ENCODE peak calls at places on chromosome 5, in ten cellular contexts. Q is IMR-90; R is omental fat pad; K is AG10803; E is H9; W is NCI-H1092; T is GM23248; B is tibial nerve; Y is activated CD8-positive, alpha-beta T cell treated with anti-CD3 and anti-CD28 coated beads for 36 hours; X is NCI-H82. V is an unnamed sample.

GRCh38 chr5:10537614-10538013 is 26.3 kb upstream of the ANKRD33B start:
- DNase-seq in Y (peak), Q (no peak), X (no peak), K (no peak), T (no peak), E (no peak), R (no peak), B (no peak), W (no peak), V (no peak)

GRCh38 chr5:175713930-175714329 is 56.1 kb downstream of the HRH2 start:
- DNase-seq in Q (no peak), Y (no peak), W (no peak), T (no peak), R (no peak), B (no peak), E (no peak), K (no peak), X (no peak), V (no peak)

GRCh38 chr5:93305984-93306383 is 275.0 kb downstream of the NR2F1-AS1 start:
- DNase-seq in B (no peak), W (no peak), T (no peak), Y (no peak), E (peak), Q (no peak), K (no peak), X (no peak), R (no peak), V (peak)

GRCh38 chr5:55568629-55569512 is 34.1 kb upstream of the PLPP1 start:
- DNase-seq in Q (no peak), K (peak), W (no peak), B (peak), R (no peak), E (no peak), X (no peak), Y (no peak), T (peak), V (no peak)

GRCh38 chr5:119476341-119476740 is 24.0 kb downstream of the HSD17B4 start:
- DNase-seq in R (no peak), T (no peak), X (no peak), B (no peak), E (no peak), Q (no peak), Y (no peak), W (no peak), K (no peak), V (no peak)

GRCh38 chr5:56543431-56544385 is 271.6 kb upstream of the MAP3K1 start:
- DNase-seq in K (peak), Y (no peak), T (peak), X (no peak), E (no peak), B (no peak), Q (peak), W (no peak), R (no peak), V (no peak)

GRCh38 chr5:177446184-177447065 is at the start of gene PRR7:
- DNase-seq in Y (peak), R (no peak), X (peak), E (peak), Q (peak), K (peak), T (peak), B (no peak), W (peak), V (peak)

GRCh38 chr5:75961814-75962213 is 121.4 kb upstream of the SV2C start:
- DNase-seq in W (no peak), Q (no peak), T (no peak), X (peak), B (no peak), K (no peak), Y (no peak), R (no peak), E (no peak), V (no peak)

GRCh38 chr5:163396941-163397340 is 40.5 kb upstream of the CCNG1 start:
- DNase-seq in R (no peak), Y (no peak), B (no peak), E (no peak), T (no peak), X (no peak), K (no peak), Q (no peak), W (no peak), V (no peak)

GRCh38 chr5:98308960-98309359 is 464.5 kb upstream of the RGMB start:
- DNase-seq in T (peak), B (no peak), X (no peak), W (no peak), R (no peak), Y (no peak), K (no peak), E (no peak), Q (peak), V (peak)

GRCh38 chr5:173643964-173644363 is 27.5 kb upstream of the BOD1 start:
- DNase-seq in T (no peak), Y (peak), E (peak), B (no peak), Q (peak), K (no peak), X (peak), R (no peak), W (peak), V (no peak)

GRCh38 chr5:80990971-80991370 is 30.8 kb downstream of the RASGRF2 start:
- DNase-seq in B (no peak), K (no peak), T (no peak), R (no peak), E (peak), W (no peak), X (peak), Y (no peak), Q (no peak), V (no peak)

GRCh38 chr5:17192191-17192590 is 25.2 kb upstream of the BASP1 start:
- DNase-seq in K (peak), W (no peak), E (no peak), R (no peak), B (no peak), Q (no peak), T (no peak), X (peak), Y (no peak), V (no peak)

GRCh38 chr5:122704247-122705036 is 70.4 kb upstream of the SNX2 start:
- DNase-seq in E (no peak), Y (no peak), B (no peak), W (no peak), X (peak), R (no peak), K (peak), Q (peak), T (peak), V (peak)

GRCh38 chr5:142863856-142864255 is 93.7 kb downstream of the ARHGAP26 start:
- DNase-seq in E (peak), Q (no peak), W (no peak), K (no peak), T (no peak), Y (no peak), X (no peak), B (no peak), R (no peak), V (no peak)

GRCh38 chr5:6632324-6632930 is 417 bp downstream of the NSUN2 start:
- DNase-seq in T (peak), Q (no peak), R (no peak), W (no peak), E (no peak), B (no peak), K (peak), X (peak), Y (peak), V (peak)

GRCh38 chr5:115559524-115559923 is 14.9 kb upstream of the FEM1C start:
- DNase-seq in B (no peak), Y (no peak), E (no peak), W (no peak), R (no peak), Q (peak), K (peak), X (no peak), T (peak), V (no peak)

GRCh38 chr5:179241175-179241574 is 104.1 kb downstream of the ADAMTS2 start:
- DNase-seq in X (no peak), E (peak), Y (no peak), W (no peak), B (peak), R (no peak), T (peak), Q (no peak), K (peak), V (no peak)

GRCh38 chr5:57215629-57216195 is 41.9 kb downstream of the GPBP1 start:
- DNase-seq in E (no peak), K (no peak), B (no peak), T (peak), Q (peak), R (no peak), Y (no peak), W (no peak), X (no peak), V (no peak)

GRCh38 chr5:169971780-169972179 is 8.5 kb downstream of the INSYN2B start:
- DNase-seq in T (peak), X (no peak), E (no peak), K (no peak), R (no peak), Q (no peak), W (no peak), Y (no peak), B (no peak), V (no peak)

GRCh38 chr5:165497707-165498106 is 1992.3 kb downstream of the MAT2B start:
- DNase-seq in X (peak), Q (peak), B (peak), T (peak), Y (no peak), R (no peak), E (peak), W (no peak), K (no peak), V (no peak)

GRCh38 chr5:121350493-121350892 is 501.2 kb upstream of the FTMT start:
- DNase-seq in Q (no peak), Y (no peak), E (no peak), K (peak), R (no peak), B (no peak), X (no peak), T (peak), W (no peak), V (no peak)

GRCh38 chr5:171264842-171265241 is 44.2 kb upstream of the TLX3 start:
- DNase-seq in R (no peak), W (no peak), K (no peak), E (no peak), B (no peak), T (no peak), Y (no peak), X (no peak), Q (no peak), V (no peak)

GRCh38 chr5:169071-169727 is 22.1 kb upstream of the LRRC14B start:
- DNase-seq in E (no peak), Q (peak), B (peak), T (no peak), Y (no peak), K (peak), X (no peak), R (peak), W (no peak), V (peak)

GRCh38 chr5:167155387-167156051 is 1135.9 kb upstream of the WWC1 start:
- DNase-seq in R (no peak), K (no peak), B (no peak), Y (no peak), Q (no peak), W (no peak), E (no peak), X (no peak), T (no peak), V (no peak)

GRCh38 chr5:156259618-156260017 is 67.3 kb upstream of the SGCD start:
- DNase-seq in R (no peak), X (peak), B (no peak), T (no peak), Y (no peak), E (no peak), Q (no peak), K (no peak), W (no peak), V (no peak)

GRCh38 chr5:43429016-43429415 is 16.8 kb upstream of the CCL28 start:
- DNase-seq in K (no peak), B (no peak), R (no peak), X (no peak), W (no peak), Y (no peak), T (no peak), E (no peak), Q (no peak), V (no peak)

V was measured in dermis microvascular lymphatic vessel endothelial cell.